ENCODE peak calls at places on chromosomes 7 and 10, in five cellular contexts. G is IMR-90, T is mammary epithelial cell, L is OCI-LY7, P is GM12865. N is an unnamed sample.

GRCh38 chr10:36425140-36425797 is 700.1 kb upstream of the ANKRD30A start:
- DNase-seq in G (no peak), P (no peak), T (no peak), L (no peak), N (no peak)

GRCh38 chr10:123301077-123301875 is 147.1 kb downstream of the BUB3 start:
- DNase-seq in L (no peak), P (peak), G (no peak), T (peak), N (no peak)

GRCh38 chr7:99267530-99268360 is 4.9 kb upstream of the MYH16 start:
- DNase-seq in P (no peak), L (no peak), G (peak), T (peak), N (no peak)

GRCh38 chr7:145036592-145037386 is 200.9 kb upstream of the TPK1 start:
- DNase-seq in P (peak), T (peak), L (peak), G (peak), N (peak)

GRCh38 chr10:32139223-32140073 is 83.2 kb upstream of the KIF5B start:
- DNase-seq in L (no peak), P (peak), G (peak), T (peak), N (no peak)

GRCh38 chr10:28790146-28790545 is 112.8 kb downstream of the BAMBI start:
- DNase-seq in G (no peak), P (no peak), L (no peak), T (no peak), N (no peak)

GRCh38 chr7:144819566-144819965 is 16.3 kb downstream of the TPK1 start:
- DNase-seq in L (no peak), P (no peak), G (no peak), T (no peak), N (no peak)

GRCh38 chr10:128059266-128059850 is 66.9 kb downstream of the MKI67 start:
- DNase-seq in T (no peak), L (no peak), P (no peak), G (no peak), N (no peak)

GRCh38 chr7:33903770-33904679 is 1.3 kb upstream of the BMPER start:
- DNase-seq in L (no peak), P (no peak), T (peak), G (peak), N (peak)

DNA sequence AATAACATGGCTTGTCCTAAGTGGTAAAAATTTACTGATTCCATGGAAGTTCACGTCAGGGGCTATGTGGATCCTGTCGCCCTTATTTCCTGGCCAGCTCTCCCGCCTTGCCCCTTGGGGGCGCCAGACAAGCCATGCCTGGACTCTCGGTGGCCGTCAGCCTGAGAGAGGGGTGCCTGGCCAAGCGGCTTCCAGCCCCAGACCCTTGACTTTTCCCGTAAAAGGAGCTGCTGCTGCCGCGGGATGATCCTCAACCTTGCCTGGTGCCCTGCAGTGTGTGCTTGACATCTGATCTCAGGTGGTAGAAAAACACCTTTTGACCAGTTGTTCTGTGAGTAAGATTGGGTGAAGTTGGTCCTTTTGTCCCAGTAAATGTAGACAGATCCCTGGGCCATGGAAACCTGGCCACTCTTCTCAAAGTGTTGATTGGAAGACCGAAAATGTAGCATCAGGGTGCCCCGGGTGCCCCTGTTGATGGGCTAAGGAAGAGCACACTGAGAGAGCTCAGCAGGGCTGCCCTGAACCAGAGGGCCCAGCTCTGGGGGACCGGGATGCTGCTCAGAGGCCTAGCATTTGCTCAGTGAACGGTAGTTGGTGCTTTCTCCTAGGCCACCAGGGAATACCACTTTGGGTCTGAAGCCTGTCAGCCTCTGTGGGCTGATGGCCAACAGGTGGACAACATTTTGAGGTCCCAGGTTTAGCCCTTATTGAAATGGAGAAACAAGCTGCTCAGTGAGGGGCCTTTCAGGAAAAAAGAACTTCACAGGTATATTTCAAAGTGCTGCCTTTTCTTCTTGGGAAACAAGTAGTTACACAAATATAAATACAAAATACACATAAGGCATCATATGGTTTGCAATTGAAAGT is 162.5 kb downstream of the LRMDA start:
- DNase-seq in T (no peak), P (no peak), G (no peak), L (no peak), N (no peak)
- TF ChIP-seq CTCF in T (peak), P (peak), G (no peak), L (peak), N (no peak)

GRCh38 chr10:71840177-71840711 is 10.8 kb downstream of the PSAP start:
- DNase-seq in G (peak), L (no peak), P (no peak), T (peak), N (no peak)
- TF ChIP-seq CTCF in G (no peak), L (no peak), P (no peak), T (no peak), N (no peak)

GRCh38 chr10:33273295-33274002 is 61.0 kb downstream of the NRP1 start:
- DNase-seq in P (no peak), T (peak), G (peak), L (no peak), N (no peak)
- TF ChIP-seq CTCF in P (no peak), T (peak), G (peak), L (no peak), N (no peak)

GRCh38 chr7:1557006-1557405 is 1.0 kb upstream of the TMEM184A start:
- DNase-seq in L (no peak), T (no peak), P (no peak), G (no peak), N (no peak)

GRCh38 chr7:1557771-1558170 is 1.8 kb upstream of the TMEM184A start:
- DNase-seq in P (no peak), L (no peak), G (no peak), T (no peak), N (no peak)

GRCh38 chr7:1559626-1560590 is 3.9 kb upstream of the TMEM184A start:
- DNase-seq in P (no peak), T (peak), L (no peak), G (no peak), N (no peak)

GRCh38 chr7:1558841-1559625 is 3.0 kb upstream of the TMEM184A start:
- DNase-seq in L (no peak), P (no peak), T (no peak), G (no peak), N (no peak)

DNA sequence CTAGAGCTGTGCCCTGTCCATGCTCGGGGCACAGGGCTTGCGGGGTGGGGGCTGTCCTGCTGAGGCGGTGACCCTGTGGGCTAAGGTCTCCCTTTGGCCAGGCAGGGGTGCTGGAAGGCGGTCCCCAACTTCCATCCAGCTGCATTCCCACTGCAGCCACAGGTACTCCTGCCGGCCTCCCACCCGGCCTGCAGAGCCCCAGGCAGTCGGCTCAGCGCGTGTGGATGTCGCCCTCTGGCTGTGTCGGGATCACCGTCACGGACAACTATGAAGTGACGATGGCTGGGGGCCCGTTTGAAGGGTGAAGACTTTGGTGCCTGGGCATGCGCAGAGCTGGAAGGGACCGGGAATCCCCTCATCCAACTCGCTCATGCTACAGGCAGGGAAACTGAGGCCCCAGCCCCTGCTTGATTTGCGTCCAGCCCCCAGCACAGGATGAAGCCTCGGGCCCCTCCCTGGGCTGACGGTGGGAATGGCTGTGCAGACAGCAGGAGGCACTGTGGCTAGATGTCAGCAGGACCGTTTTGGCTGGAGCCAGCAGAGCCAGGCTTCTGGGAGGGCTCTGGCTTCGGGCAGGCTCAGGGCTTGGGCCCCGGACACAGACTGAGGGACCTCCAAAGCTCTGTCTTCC is 2.3 kb upstream of the TMEM184A start:
- DNase-seq in L (peak), T (no peak), G (no peak), P (no peak), N (no peak)
- TF ChIP-seq CTCF in L (peak), T (peak), G (no peak), P (no peak), N (no peak)

GRCh38 chr10:79068562-79069324 is at the start of gene ZMIZ1:
- DNase-seq in L (peak), P (peak), T (peak), G (peak), N (peak)
- TF ChIP-seq CTCF in L (peak), P (peak), T (peak), G (peak), N (peak)

DNA sequence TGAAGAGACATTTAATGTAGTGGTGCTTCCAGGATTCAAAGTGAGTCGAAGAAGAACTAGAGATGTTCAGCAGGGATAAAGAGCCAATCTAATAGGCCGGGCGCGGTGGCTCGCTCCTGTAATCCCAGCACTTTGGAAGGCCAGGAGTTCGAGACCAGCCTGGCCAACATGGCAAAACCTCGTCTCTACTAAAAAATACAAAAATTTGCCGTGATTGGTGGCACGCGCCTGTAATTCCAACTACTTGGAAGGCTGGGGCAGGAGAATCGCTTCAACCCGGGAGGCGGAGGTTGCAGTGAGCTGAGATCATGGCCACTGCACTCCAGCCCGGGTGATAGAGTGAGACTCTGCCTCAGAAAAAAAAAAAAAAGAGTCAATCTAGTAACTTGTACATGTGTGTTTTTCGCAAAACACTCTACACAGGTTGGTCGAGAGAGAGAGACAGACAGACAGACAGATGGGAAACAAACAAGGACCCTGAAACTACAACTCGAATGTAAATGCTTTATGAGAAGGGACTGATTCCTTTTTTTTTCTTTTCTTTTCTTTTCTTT is 775 bp downstream of the ABCB8 start:
- DNase-seq in P (no peak), L (no peak), T (no peak), G (no peak), N (no peak)
- TF ChIP-seq CTCF in P (no peak), L (no peak), T (no peak), G (no peak), N (no peak)

GRCh38 chr7:1439373-1440363 is 19.6 kb downstream of the MICALL2 start:
- DNase-seq in P (no peak), G (no peak), T (no peak), L (no peak), N (no peak)
- TF ChIP-seq CTCF in P (no peak), G (peak), T (peak), L (no peak), N (no peak)